ENCODE peak calls at places on chromosomes 1 and 21, in eight cellular contexts. O is left ventricle myocardium inferior, V is Calu3, W is activated B cell treated with CpG ODN at 0.5 μM for 24 hours, S is AG04449, U is GM20000, J is endothelial cell, D is heart left ventricle. Y is an unnamed sample.
A peak's percentile ranks its signal among the peaks of the same experiment; 100 is the strongest.

GRCh38 chr21:17903029-17903806 is 84.1 kb upstream of the C21orf91 start:
- DNase-seq in V (no peak), U (peak; percentile 44), W (no peak), D (no peak), S (no peak), O (no peak), J (no peak), Y (no peak)

GRCh38 chr1:183226963-183227362 is 40.9 kb downstream of the LAMC2 start:
- DNase-seq in J (no peak), D (no peak), O (no peak), V (no peak), W (no peak), U (no peak), S (no peak), Y (no peak)

GRCh38 chr21:31043495-31043894 is 5.2 kb upstream of the KRTAP19-8 start:
- DNase-seq in S (no peak), U (no peak), O (no peak), J (no peak), D (no peak), W (no peak), V (no peak), Y (no peak)

GRCh38 chr1:85473390-85473789 is 8.4 kb upstream of the DDAH1 start:
- DNase-seq in W (no peak), O (no peak), J (no peak), U (no peak), S (no peak), V (no peak), D (no peak), Y (no peak)

GRCh38 chr1:43292151-43292550 is 6.8 kb upstream of the C1orf210 start:
- DNase-seq in J (no peak), V (no peak), O (no peak), U (no peak), D (no peak), W (no peak), S (no peak), Y (no peak)

GRCh38 chr21:30194701-30195299 is 21.1 kb downstream of the CLDN8 start:
- DNase-seq in W (no peak), J (peak; percentile 61), D (no peak), U (peak; percentile 5), S (no peak), V (peak; percentile 38), O (no peak), Y (no peak)

GRCh38 chr1:82449671-82450070 is 648.9 kb downstream of the ADGRL2 start:
- DNase-seq in O (no peak), W (no peak), U (no peak), S (peak; percentile 1), J (no peak), V (no peak), D (no peak), Y (no peak)

GRCh38 chr1:234753979-234754378 is 144.0 kb upstream of the IRF2BP2 start:
- DNase-seq in S (no peak), D (no peak), V (no peak), U (no peak), J (no peak), O (no peak), W (no peak), Y (no peak)

GRCh38 chr1:195744256-195744655 is 864.0 kb downstream of the KCNT2 start:
- DNase-seq in W (no peak), S (no peak), V (no peak), J (no peak), U (no peak), O (no peak), D (no peak), Y (no peak)

GRCh38 chr1:30822966-30823581 is 65.5 kb upstream of the LAPTM5 start:
- DNase-seq in U (no peak), V (peak; percentile 11), W (no peak), S (no peak), O (no peak), J (no peak), D (no peak), Y (no peak)

GRCh38 chr1:159184201-159184600 is 12.8 kb downstream of the CADM3 start:
- DNase-seq in V (no peak), S (no peak), D (no peak), J (no peak), W (no peak), U (no peak), O (no peak), Y (no peak)

GRCh38 chr1:109535481-109535880 is 4.2 kb upstream of the GPR61 start:
- DNase-seq in S (no peak), U (no peak), V (no peak), D (no peak), O (no peak), J (no peak), W (no peak), Y (no peak)

GRCh38 chr1:33137800-33138199 is 44.0 kb downstream of the TRIM62 start:
- DNase-seq in U (no peak), V (no peak), S (no peak), J (peak; percentile 69), D (no peak), W (peak; percentile 22), O (peak; percentile 44), Y (no peak)

GRCh38 chr1:25197235-25197930 is 34.9 kb downstream of the SYF2 start:
- DNase-seq in V (no peak), W (no peak), O (no peak), U (no peak), D (no peak), J (no peak), S (no peak), Y (no peak)

GRCh38 chr21:25938673-25939395 is 204.1 kb downstream of the GABPA start:
- DNase-seq in U (no peak), V (no peak), D (peak; percentile 14), O (no peak), S (no peak), W (no peak), J (no peak), Y (no peak)

GRCh38 chr21:40140675-40141074 is 273.4 kb downstream of the PCP4 start:
- DNase-seq in D (no peak), W (no peak), S (no peak), O (no peak), U (no peak), J (no peak), V (no peak), Y (no peak)

GRCh38 chr1:225280563-225280962 is 147.3 kb downstream of the LBR start:
- DNase-seq in W (no peak), J (no peak), D (no peak), S (no peak), U (no peak), V (no peak), O (no peak), Y (no peak)

GRCh38 chr1:69055223-69055622 is 512.5 kb upstream of the LRRC7 start:
- DNase-seq in O (no peak), W (no peak), U (no peak), S (no peak), V (no peak), D (no peak), J (no peak), Y (no peak)

GRCh38 chr21:15206514-15206913 is 141.7 kb upstream of the NRIP1 start:
- DNase-seq in W (no peak), O (no peak), U (peak; percentile 65), V (no peak), J (no peak), S (no peak), D (no peak), Y (no peak)

DNA sequence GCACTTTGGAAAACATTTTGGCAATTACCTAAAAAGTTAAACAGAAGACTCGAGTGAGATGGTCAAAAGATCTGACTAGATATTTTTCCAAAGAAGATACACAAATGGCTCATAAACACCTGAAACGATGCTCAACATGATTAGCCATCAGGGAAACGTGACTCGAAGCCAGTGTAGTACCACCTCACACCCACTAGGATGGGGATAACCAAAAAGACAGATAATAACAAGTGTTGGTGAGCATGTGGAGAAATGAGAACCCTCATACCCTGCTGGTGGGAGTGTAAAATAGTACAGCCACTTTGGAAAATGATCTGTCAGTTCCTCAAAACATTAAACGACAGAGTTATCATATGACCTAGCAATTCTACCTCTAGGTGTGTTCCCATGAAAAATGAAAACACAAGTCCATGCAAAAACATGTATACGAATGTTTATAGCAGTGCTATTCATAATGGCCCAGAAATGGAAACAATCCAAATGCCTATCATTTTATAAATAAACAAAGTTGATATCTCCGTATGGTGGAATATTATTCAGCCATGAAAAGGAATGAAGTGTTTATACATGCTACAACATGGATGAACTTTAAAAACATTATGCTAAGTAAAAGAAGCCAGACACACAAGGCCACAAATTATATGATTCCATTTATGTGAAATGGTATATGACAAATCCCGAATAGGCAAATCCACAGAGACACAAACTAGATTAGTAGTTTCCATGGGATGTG is 625.2 kb downstream of the KIF26B start:
- DNase-seq in D (no peak), U (no peak), W (no peak), J (no peak), S (no peak), O (no peak), V (no peak), Y (no peak)
- TF ChIP-seq CTCF in D (no peak), U (no peak), W (no peak), J (peak; percentile 16), S (no peak), O (peak; percentile 8), V (peak; percentile 29), Y (no peak)

GRCh38 chr21:41631564-41632461 is 123.9 kb upstream of the TMPRSS2 start:
- DNase-seq in D (no peak), V (peak; percentile 82), W (no peak), U (no peak), J (no peak), O (no peak), S (no peak), Y (peak; percentile 39)
- TF ChIP-seq CTCF in D (no peak), V (no peak), W (no peak), U (no peak), J (no peak), O (no peak), S (no peak), Y (no peak)

GRCh38 chr1:161782886-161783285 is 16.8 kb downstream of the ATF6 start:
- DNase-seq in V (no peak), W (no peak), S (no peak), D (no peak), U (no peak), J (no peak), O (no peak), Y (no peak)

GRCh38 chr1:161790587-161791317 is 24.6 kb downstream of the ATF6 start:
- DNase-seq in S (no peak), V (no peak), J (no peak), U (no peak), W (no peak), D (no peak), O (no peak), Y (no peak)

GRCh38 chr1:161791889-161792655 is 26.0 kb downstream of the ATF6 start:
- DNase-seq in W (no peak), S (no peak), J (no peak), V (no peak), O (no peak), D (no peak), U (no peak), Y (no peak)

GRCh38 chr1:161784963-161785362 is 18.8 kb downstream of the ATF6 start:
- DNase-seq in U (no peak), V (no peak), D (no peak), W (no peak), S (no peak), O (no peak), J (no peak), Y (no peak)

GRCh38 chr1:161787355-161787754 is 21.2 kb downstream of the ATF6 start:
- DNase-seq in V (no peak), O (no peak), J (no peak), S (no peak), D (no peak), W (no peak), U (no peak), Y (no peak)
- TF ChIP-seq CTCF in V (peak; percentile 26), O (no peak), J (no peak), S (no peak), D (no peak), W (no peak), U (no peak), Y (no peak)

GRCh38 chr1:20661235-20662109 is at the start of gene DDOST:
- DNase-seq in J (peak; percentile 92), D (peak; percentile 96), V (peak; percentile 92), U (peak; percentile 96), S (peak; percentile 82), O (peak; percentile 94), W (peak; percentile 83), Y (peak; percentile 95)
- TF ChIP-seq CTCF in J (peak; percentile 38), D (peak; percentile 33), V (no peak), U (no peak), S (peak; percentile 65), O (peak; percentile 58), W (no peak), Y (peak; percentile 16)